ENCODE peak calls at places on chromosomes 13 and 19, in five cellular contexts. R is suprapubic skin; Z is CD4-positive, alpha-beta memory T cell; Q is HepG2; D is Karpas-422. K is an unnamed sample.
A peak's percentile ranks its signal among the peaks of the same experiment; 100 is the strongest.

GRCh38 chr13:107713314-107713713 is 502.0 kb downstream of the LIG4 start:
- DNase-seq in R (no peak), Z (no peak), Q (no peak), D (no peak), K (no peak)

GRCh38 chr13:37526710-37527446 is 71.7 kb downstream of the POSTN start:
- DNase-seq in R (no peak), Z (no peak), Q (no peak), D (no peak), K (no peak)

GRCh38 chr13:72983085-72983768 is 75.6 kb upstream of the KLF5 start:
- DNase-seq in R (no peak), Z (no peak), Q (peak; percentile 30), D (no peak), K (no peak)

GRCh38 chr19:52138614-52139290 is 986 bp downstream of the ZNF616 start:
- DNase-seq in R (no peak), Z (no peak), Q (peak; percentile 34), D (peak; percentile 86), K (no peak)

GRCh38 chr13:41007359-41008118 is 11.6 kb downstream of the ELF1 start:
- DNase-seq in R (no peak), Z (no peak), Q (peak; percentile 48), D (peak; percentile 75), K (no peak)

GRCh38 chr19:46080561-46080960 is 39.8 kb upstream of the IGFL4 start:
- DNase-seq in R (no peak), Z (no peak), Q (no peak), D (no peak), K (no peak)

GRCh38 chr19:56084835-56085536 is 36.1 kb downstream of the ZNF787 start:
- DNase-seq in R (no peak), Z (no peak), Q (no peak), D (no peak), K (no peak)

GRCh38 chr19:13718733-13719132 is 45.6 kb upstream of the MRI1 start:
- DNase-seq in R (no peak), Z (no peak), Q (no peak), D (peak; percentile 50), K (peak; percentile 73)

GRCh38 chr19:19427935-19428334 is 22.5 kb downstream of the GATAD2A start:
- DNase-seq in R (no peak), Z (no peak), Q (no peak), D (no peak), K (no peak)

GRCh38 chr13:23574421-23574820 is 4.2 kb downstream of the TNFRSF19 start:
- DNase-seq in R (no peak), Z (no peak), Q (no peak), D (no peak), K (no peak)

GRCh38 chr19:30450101-30450500 is 77.9 kb downstream of the ZNF536 start:
- DNase-seq in R (no peak), Z (no peak), Q (no peak), D (no peak), K (no peak)

GRCh38 chr13:60392136-60392535 is 4.9 kb upstream of the TDRD3 start:
- DNase-seq in R (no peak), Z (no peak), Q (no peak), D (no peak), K (no peak)

GRCh38 chr13:53240316-53240715 is 211.7 kb downstream of the OLFM4 start:
- DNase-seq in R (no peak), Z (no peak), Q (no peak), D (no peak), K (no peak)

GRCh38 chr19:38759590-38760003 is 13.7 kb downstream of the LGALS7 start:
- DNase-seq in R (no peak), Z (no peak), Q (peak; percentile 98), D (no peak), K (no peak)

GRCh38 chr13:95083758-95084157 is 217.5 kb downstream of the ABCC4 start:
- DNase-seq in R (no peak), Z (no peak), Q (no peak), D (no peak), K (no peak)

GRCh38 chr19:30968841-30969399 is 380.3 kb downstream of the TSHZ3 start:
- DNase-seq in R (no peak), Z (no peak), Q (no peak), D (no peak), K (no peak)

GRCh38 chr19:54229146-54229545 is 6.3 kb upstream of the LILRB3 start:
- DNase-seq in R (no peak), Z (no peak), Q (no peak), D (no peak), K (no peak)

GRCh38 chr19:44883962-44884361 is 7.1 kb upstream of the TOMM40 start:
- DNase-seq in R (no peak), Z (no peak), Q (no peak), D (no peak), K (no peak)

GRCh38 chr19:40367577-40368434 is 19.3 kb downstream of the PLD3 start:
- DNase-seq in R (no peak), Z (no peak), Q (no peak), D (no peak), K (no peak)

GRCh38 chr19:3510727-3511126 is 4.6 kb downstream of the FZR1 start:
- DNase-seq in R (peak; percentile 57), Z (no peak), Q (no peak), D (no peak), K (no peak)

GRCh38 chr19:3507371-3508120 is 1.4 kb downstream of the FZR1 start:
- DNase-seq in R (peak; percentile 68), Z (peak; percentile 29), Q (peak; percentile 74), D (no peak), K (no peak)

GRCh38 chr19:3509566-3509989 is 3.5 kb downstream of the FZR1 start:
- DNase-seq in R (no peak), Z (no peak), Q (no peak), D (no peak), K (peak; percentile 26)

GRCh38 chr19:3506384-3507340 is 551 bp downstream of the FZR1 start:
- DNase-seq in R (peak; percentile 84), Z (peak; percentile 27), Q (no peak), D (peak; percentile 64), K (no peak)

GRCh38 chr19:3508771-3509535 is 2.8 kb downstream of the FZR1 start:
- DNase-seq in R (no peak), Z (no peak), Q (no peak), D (no peak), K (no peak)
- H3K27ac ChIP-seq in R (no peak overlapping the region), Z (no peak overlapping the region), Q (no peak overlapping the region), D (no peak overlapping the region), K (peak overlapping the region; percentile 35)

GRCh38 chr19:42350417-42350816 is 25.0 kb downstream of the MEGF8 start:
- DNase-seq in R (no peak), Z (no peak), Q (no peak), D (no peak), K (no peak)

GRCh38 chr19:42351079-42351735 is 25.8 kb downstream of the MEGF8 start:
- DNase-seq in R (no peak), Z (no peak), Q (no peak), D (no peak), K (no peak)

GRCh38 chr19:42353341-42354015 is 28.0 kb downstream of the MEGF8 start:
- DNase-seq in R (no peak), Z (no peak), Q (no peak), D (no peak), K (no peak)

GRCh38 chr19:42352216-42352892 is 26.9 kb downstream of the MEGF8 start:
- DNase-seq in R (no peak), Z (no peak), Q (no peak), D (peak; percentile 87), K (peak; percentile 53)

GRCh38 chr19:42352893-42353259 is 27.4 kb downstream of the MEGF8 start:
- DNase-seq in R (no peak), Z (no peak), Q (no peak), D (no peak), K (no peak)
- H3K27ac ChIP-seq in R (no peak overlapping the region), Z (no peak overlapping the region), Q (no peak overlapping the region), D (no peak overlapping the region), K (peak overlapping the region; percentile 44)

GRCh38 chr13:54841682-54842081 is 1813.1 kb downstream of the OLFM4 start:
- DNase-seq in R (no peak), Z (no peak), Q (no peak), D (no peak), K (no peak)
- H3K27ac ChIP-seq in R (no peak overlapping the region), Z (no peak overlapping the region), Q (no peak overlapping the region), D (no peak overlapping the region), K (no peak overlapping the region)

DNA sequence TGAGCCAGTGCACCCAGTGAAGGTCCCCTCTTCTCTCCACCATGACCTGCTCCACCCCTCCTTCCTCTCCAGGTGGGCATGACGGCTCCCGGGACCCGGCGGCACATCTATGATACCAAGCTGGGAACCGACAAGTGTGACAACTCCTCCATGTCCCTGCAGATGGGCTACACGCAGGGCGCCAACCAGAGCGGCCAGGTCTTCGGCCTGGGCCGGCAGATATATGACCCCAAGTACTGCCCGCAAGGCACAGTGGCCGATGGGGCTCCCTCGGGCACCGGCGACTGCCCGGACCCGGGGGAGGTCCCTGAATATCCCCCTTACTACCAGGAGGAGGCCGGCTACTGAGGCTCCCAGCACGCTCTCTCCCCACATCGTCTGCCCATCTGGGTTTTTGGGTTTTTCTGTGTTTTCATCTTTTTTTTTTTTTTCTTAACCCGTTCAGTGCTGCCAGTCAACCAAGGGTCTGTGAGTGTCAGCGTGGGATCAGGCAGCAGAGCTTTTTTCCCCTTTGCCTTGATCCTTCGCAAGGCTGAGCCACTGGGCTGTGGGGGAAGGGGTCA is 2.3 kb upstream of the ABCA7 start:
- DNase-seq in R (no peak), Z (no peak), Q (no peak), D (peak; percentile 84), K (no peak)
- H3K27ac ChIP-seq in R (peak overlapping the region; percentile 59), Z (peak overlapping the region; percentile 75), Q (no peak overlapping the region), D (peak overlapping the region; percentile 95), K (no peak overlapping the region)

DNA sequence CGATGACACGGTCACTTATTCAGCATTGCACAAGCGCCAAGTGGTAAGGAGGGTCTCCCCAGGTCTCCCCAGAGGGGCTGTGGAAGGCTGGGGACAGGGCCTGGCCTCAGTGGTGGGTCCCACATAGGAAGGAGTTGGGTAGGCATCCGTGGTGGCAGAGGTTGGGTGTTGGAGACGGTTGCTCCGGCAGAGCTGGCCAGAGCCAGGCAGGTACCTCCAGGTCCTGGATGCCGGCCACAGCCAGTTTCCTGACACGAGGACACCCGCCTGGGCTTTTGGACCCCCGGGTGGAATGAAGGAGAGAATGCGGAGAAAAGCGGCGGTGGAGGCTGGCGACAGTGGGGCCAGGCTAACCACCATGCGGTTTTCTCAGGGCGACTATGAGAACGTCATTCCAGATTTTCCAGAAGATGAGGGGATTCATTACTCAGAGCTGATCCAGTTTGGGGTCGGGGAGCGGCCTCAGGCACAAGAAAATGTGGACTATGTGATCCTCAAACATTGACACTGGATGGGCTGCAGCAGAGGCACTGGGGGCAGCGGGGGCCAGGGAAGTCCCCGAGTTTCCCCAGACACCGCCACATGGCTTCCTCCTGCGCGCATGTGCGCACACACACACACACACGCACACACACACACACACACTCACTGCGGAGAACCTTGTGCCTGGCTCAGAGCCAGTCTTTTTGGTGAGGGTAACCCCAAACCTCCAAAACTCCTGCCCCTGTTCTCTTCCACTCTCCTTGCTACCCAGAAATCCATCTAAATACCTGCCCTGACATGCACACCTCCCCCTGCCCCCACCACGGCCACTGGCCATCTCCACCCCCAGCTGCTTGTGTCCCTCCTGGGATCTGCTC is 1.3 kb upstream of the FFAR1 start:
- DNase-seq in R (peak; percentile 48), Z (peak; percentile 84), Q (peak; percentile 16), D (peak; percentile 76), K (peak; percentile 18)
- H3K27ac ChIP-seq in R (no peak overlapping the region), Z (peak overlapping the region; percentile 8), Q (no peak overlapping the region), D (peak overlapping the region; percentile 87), K (no peak overlapping the region)

GRCh38 chr13:111242585-111242984 is 77.9 kb upstream of the TEX29 start:
- DNase-seq in R (no peak), Z (no peak), Q (no peak), D (no peak), K (no peak)
- H3K27ac ChIP-seq in R (no peak overlapping the region), Z (no peak overlapping the region), Q (no peak overlapping the region), D (no peak overlapping the region), K (peak overlapping the region; percentile 90)